ENCODE peak calls at places on chromosomes 3 and 15, in ten cellular contexts. W is nephron progenitor cell, M is RWPE1, V is dorsolateral prefrontal cortex, L is HCT116, O is tibial artery, Q is coronary artery, E is fibroblast of mammary gland, A is astrocyte, U is progenitor cell of endocrine pancreas. X is an unnamed sample.

GRCh38 chr15:78810377-78811123 is 714 bp downstream of the ADAMTS7 start:
- DNase-seq in W (peak; percentile 69), M (peak; percentile 64), V (no peak), L (no peak), O (peak; percentile 74), Q (no peak), E (peak; percentile 27), A (peak; percentile 20), U (peak; percentile 41), X (peak; percentile 51)

GRCh38 chr3:10935028-10935427 is 57.5 kb upstream of the SLC6A1 start:
- DNase-seq in W (no peak), M (no peak), V (no peak), L (no peak), O (no peak), Q (no peak), E (no peak), A (no peak), U (no peak), X (no peak)

GRCh38 chr3:97930018-97930417 is 42.2 kb downstream of the RIOX2 start:
- DNase-seq in W (no peak), M (no peak), V (no peak), L (no peak), O (no peak), Q (no peak), E (no peak), A (no peak), U (no peak), X (no peak)

GRCh38 chr15:50148362-50148963 is 29.4 kb upstream of the ATP8B4 start:
- DNase-seq in W (peak; percentile 31), M (peak; percentile 25), V (no peak), L (peak; percentile 81), O (no peak), Q (no peak), E (peak; percentile 72), A (peak; percentile 58), U (no peak), X (peak; percentile 16)

GRCh38 chr3:170327040-170327808 is 30.3 kb upstream of the SKIL start:
- DNase-seq in W (no peak), M (no peak), V (no peak), L (no peak), O (no peak), Q (no peak), E (no peak), A (no peak), U (no peak), X (no peak)

GRCh38 chr15:69032703-69033373 is 18.3 kb downstream of the NOX5 start:
- DNase-seq in W (no peak), M (no peak), V (no peak), L (no peak), O (no peak), Q (no peak), E (no peak), A (no peak), U (no peak), X (no peak)

GRCh38 chr3:111538111-111538510 is 3.9 kb upstream of the CD96 start:
- DNase-seq in W (no peak), M (no peak), V (no peak), L (no peak), O (no peak), Q (no peak), E (no peak), A (no peak), U (no peak), X (no peak)

GRCh38 chr15:87570186-87570585 is 686.4 kb downstream of the NTRK3 start:
- DNase-seq in W (no peak), M (no peak), V (no peak), L (no peak), O (no peak), Q (no peak), E (no peak), A (peak; percentile 39), U (no peak), X (no peak)

GRCh38 chr3:10205461-10206165 is 40.9 kb downstream of the IRAK2 start:
- DNase-seq in W (no peak), M (peak; percentile 76), V (no peak), L (peak; percentile 80), O (peak; percentile 92), Q (peak; percentile 85), E (peak; percentile 97), A (peak; percentile 93), U (no peak), X (no peak)

GRCh38 chr3:34780294-34780693 is 859.0 kb upstream of the ARPP21 start:
- DNase-seq in W (no peak), M (no peak), V (no peak), L (no peak), O (no peak), Q (no peak), E (no peak), A (no peak), U (no peak), X (no peak)

GRCh38 chr15:26235148-26235769 is 372.1 kb upstream of the ATP10A start:
- DNase-seq in W (peak; percentile 27), M (no peak), V (no peak), L (no peak), O (no peak), Q (no peak), E (no peak), A (no peak), U (no peak), X (no peak)

GRCh38 chr3:47761046-47761445 is 20.6 kb downstream of the SMARCC1 start:
- DNase-seq in W (no peak), M (no peak), V (no peak), L (no peak), O (no peak), Q (no peak), E (no peak), A (no peak), U (no peak), X (no peak)

GRCh38 chr3:4522962-4523361 is 29.8 kb downstream of the ITPR1 start:
- DNase-seq in W (no peak), M (no peak), V (no peak), L (no peak), O (no peak), Q (no peak), E (no peak), A (no peak), U (no peak), X (no peak)

GRCh38 chr3:4904801-4905695 is 74.2 kb upstream of the BHLHE40 start:
- DNase-seq in W (no peak), M (peak; percentile 15), V (no peak), L (no peak), O (no peak), Q (no peak), E (peak; percentile 74), A (peak; percentile 29), U (no peak), X (no peak)

GRCh38 chr15:83561661-83562060 is 92.3 kb upstream of the ADAMTSL3 start:
- DNase-seq in W (no peak), M (no peak), V (no peak), L (no peak), O (no peak), Q (no peak), E (no peak), A (no peak), U (no peak), X (no peak)

GRCh38 chr3:139121513-139122220 is 77.0 kb upstream of the PRR23C start:
- DNase-seq in W (no peak), M (no peak), V (no peak), L (no peak), O (no peak), Q (no peak), E (peak; percentile 56), A (peak; percentile 22), U (no peak), X (no peak)

GRCh38 chr3:8336456-8336855 is 165.2 kb upstream of the LMCD1 start:
- DNase-seq in W (no peak), M (no peak), V (no peak), L (no peak), O (no peak), Q (no peak), E (no peak), A (no peak), U (no peak), X (no peak)
- TF ChIP-seq CTCF in W (peak; percentile 34), M (no peak), V (no peak), L (peak; percentile 78), O (no peak), Q (no peak), E (peak; percentile 43), A (peak; percentile 15), U (peak; percentile 24), X (peak; percentile 43)

DNA sequence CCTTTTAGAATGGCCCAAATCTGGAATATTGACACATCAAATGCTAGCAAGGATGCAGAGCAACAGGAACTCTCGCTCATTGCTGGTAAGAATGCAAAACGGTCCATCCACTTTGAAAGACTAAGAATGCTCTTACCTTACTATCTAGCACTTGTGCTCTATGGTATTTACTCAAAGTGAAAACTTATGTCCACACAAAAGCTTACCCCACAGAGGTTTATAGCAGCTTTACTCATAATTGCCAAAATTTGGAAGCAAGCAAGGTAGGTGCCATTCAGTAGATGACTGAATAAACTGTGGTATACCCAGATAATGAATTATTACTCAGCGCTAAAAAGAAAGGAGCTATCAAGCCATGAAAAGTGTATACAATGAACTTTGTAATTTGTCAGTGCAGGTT is 96.4 kb downstream of the CTNNB1 start:
- DNase-seq in W (no peak), M (no peak), V (no peak), L (no peak), O (no peak), Q (no peak), E (no peak), A (no peak), U (no peak), X (no peak)
- TF ChIP-seq CTCF in W (no peak), M (no peak), V (no peak), L (no peak), O (no peak), Q (no peak), E (no peak), A (no peak), U (no peak), X (no peak)

DNA sequence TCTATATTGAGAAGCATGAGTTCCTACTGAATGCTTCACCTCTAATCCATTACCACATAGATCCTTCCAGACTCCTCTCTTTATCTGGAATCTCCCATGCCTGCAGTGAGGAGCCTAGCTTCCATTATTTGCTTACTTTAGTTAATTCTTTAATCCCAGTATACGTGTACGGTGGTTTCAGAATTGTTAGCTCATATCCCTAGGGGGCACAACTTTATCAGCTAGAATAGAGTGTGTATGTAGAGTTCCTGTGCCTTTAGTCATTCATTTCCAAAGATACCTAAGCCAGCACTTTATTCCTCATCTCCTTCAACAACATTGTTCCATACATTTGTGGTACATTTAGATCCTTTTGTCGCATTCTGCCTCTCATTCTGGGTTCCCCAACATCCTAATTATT is 226.0 kb downstream of the TJP1 start:
- DNase-seq in W (no peak), M (peak; percentile 13), V (no peak), L (peak; percentile 4), O (no peak), Q (no peak), E (no peak), A (peak; percentile 18), U (no peak), X (no peak)
- TF ChIP-seq CTCF in W (no peak), M (no peak), V (no peak), L (peak; percentile 20), O (no peak), Q (no peak), E (no peak), A (peak; percentile 29), U (no peak), X (no peak)

DNA sequence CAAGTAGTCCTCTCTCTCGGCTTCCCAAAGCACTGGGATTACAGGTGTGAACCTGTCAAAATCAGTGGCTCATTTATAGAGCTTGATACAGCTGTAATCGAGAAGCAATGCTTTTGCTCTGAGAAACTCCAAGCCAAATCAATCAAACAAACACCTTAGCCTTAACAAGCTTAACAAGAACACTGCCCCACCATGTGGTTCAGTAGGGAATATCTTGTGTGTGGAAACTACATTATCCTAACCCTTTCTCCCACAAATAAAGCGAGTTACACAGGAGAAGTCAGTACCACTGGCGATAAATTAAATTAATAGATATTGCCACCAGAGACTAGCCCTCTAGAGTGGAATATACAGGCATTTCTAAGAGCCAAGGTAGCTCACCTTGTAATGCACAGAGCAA is 13.9 kb downstream of the CDAN1 start:
- DNase-seq in W (no peak), M (no peak), V (no peak), L (no peak), O (no peak), Q (no peak), E (peak; percentile 16), A (no peak), U (no peak), X (no peak)
- TF ChIP-seq CTCF in W (peak; percentile 10), M (peak; percentile 25), V (no peak), L (peak; percentile 13), O (no peak), Q (no peak), E (peak; percentile 11), A (peak; percentile 5), U (peak; percentile 50), X (peak; percentile 41)